ENCODE peak calls at places on chromosomes 11 and 22, in four cellular contexts. One of them, this sample, is unnamed.

GRCh38 chr11:62456630-62457029 is 37.8 kb downstream of the SCGB1A1 start:
- DNase-seq in islet precursor cell: peak
- DNase-seq in amygdala: no peak
- DNase-seq in LoVo: no peak
- DNase-seq in this sample: no peak

GRCh38 chr11:62266558-62266957 is 3.4 kb upstream of the SCGB2A2 start:
- DNase-seq in islet precursor cell: no peak
- DNase-seq in LoVo: no peak
- DNase-seq in amygdala: no peak
- DNase-seq in this sample: no peak

GRCh38 chr11:72456651-72457050 is 22.3 kb upstream of the CLPB start:
- DNase-seq in amygdala: no peak
- DNase-seq in islet precursor cell: no peak
- DNase-seq in LoVo: no peak
- DNase-seq in this sample: no peak

GRCh38 chr11:122020902-122021301 is 95.1 kb downstream of the BLID start:
- DNase-seq in islet precursor cell: no peak
- DNase-seq in amygdala: no peak
- DNase-seq in LoVo: no peak
- DNase-seq in this sample: no peak

GRCh38 chr11:67563354-67564114 is 20.1 kb upstream of the GSTP1 start:
- DNase-seq in amygdala: no peak
- DNase-seq in LoVo: peak
- DNase-seq in islet precursor cell: peak
- DNase-seq in this sample: no peak

GRCh38 chr22:39152511-39153219 is at the start of gene CBX7:
- DNase-seq in LoVo: peak
- DNase-seq in amygdala: peak
- DNase-seq in islet precursor cell: peak
- DNase-seq in this sample: peak

GRCh38 chr22:22935546-22936157 is 48.0 kb downstream of the IGLL5 start:
- DNase-seq in LoVo: no peak
- DNase-seq in islet precursor cell: no peak
- DNase-seq in amygdala: no peak
- DNase-seq in this sample: no peak

GRCh38 chr11:64810891-64811272 is 531 bp upstream of the MEN1 start:
- DNase-seq in islet precursor cell: no peak
- DNase-seq in LoVo: no peak
- DNase-seq in amygdala: no peak
- DNase-seq in this sample: peak

GRCh38 chr22:18096823-18097222 is 13.8 kb upstream of the TUBA8 start:
- DNase-seq in islet precursor cell: no peak
- DNase-seq in LoVo: no peak
- DNase-seq in amygdala: no peak
- DNase-seq in this sample: no peak

GRCh38 chr22:37887610-37888378 is 18.3 kb upstream of the MICALL1 start:
- DNase-seq in amygdala: no peak
- DNase-seq in LoVo: no peak
- DNase-seq in islet precursor cell: peak
- DNase-seq in this sample: no peak

GRCh38 chr22:47165338-47165931 is 403.0 kb downstream of the TBC1D22A start:
- DNase-seq in amygdala: no peak
- DNase-seq in LoVo: no peak
- DNase-seq in islet precursor cell: peak
- DNase-seq in this sample: no peak

GRCh38 chr11:9600166-9600565 is 26.7 kb downstream of the WEE1 start:
- DNase-seq in amygdala: no peak
- DNase-seq in islet precursor cell: no peak
- DNase-seq in LoVo: no peak
- DNase-seq in this sample: no peak

This sample was measured in HepG2.